ENCODE peak calls at places on chromosomes 16 and 17, in nine cellular contexts. I is left ventricle myocardium superior; T is left cardiac atrium; Y is activated T-cell treated with anti-CD3 and anti-CD28 coated beads, Interleukin-2, amount 50 U/mL, for 4 hours; J is CD8-positive, alpha-beta T cell; L is T-helper 17 cell; O is heart right ventricle; H is gastrocnemius medialis; A is mucosa of descending colon. K is an unnamed sample.

GRCh38 chr17:58679263-58680037 is 12.4 kb downstream of the TEX14 start:
- ATAC-seq in I (peak; percentile 70), T (no peak), Y (no peak), J (no peak), L (no peak), O (no peak), H (no peak), A (peak; percentile 20), K (peak; percentile 79)

GRCh38 chr16:88922114-88922825 is 54.7 kb downstream of the CBFA2T3 start:
- ATAC-seq in I (peak; percentile 76), T (peak; percentile 82), Y (no peak), J (no peak), L (no peak), O (peak; percentile 77), H (peak; percentile 53), A (peak; percentile 65), K (no peak)

GRCh38 chr17:7886227-7887037 is 2.2 kb upstream of the CHD3 start:
- ATAC-seq in I (no peak), T (no peak), Y (peak; percentile 8), J (peak; percentile 13), L (peak; percentile 27), O (no peak), H (no peak), A (peak; percentile 0), K (peak; percentile 21)

GRCh38 chr17:56510554-56511342 is 82.8 kb upstream of the NOG start:
- ATAC-seq in I (no peak), T (no peak), Y (no peak), J (no peak), L (no peak), O (no peak), H (no peak), A (no peak), K (peak; percentile 25)

GRCh38 chr17:36879027-36879426 is 58.2 kb upstream of the LHX1 start:
- ATAC-seq in I (no peak), T (no peak), Y (no peak), J (no peak), L (no peak), O (no peak), H (no peak), A (no peak), K (no peak)

GRCh38 chr17:37774508-37774907 is 29.6 kb upstream of the HNF1B start:
- ATAC-seq in I (no peak), T (no peak), Y (peak; percentile 94), J (peak; percentile 42), L (peak; percentile 68), O (no peak), H (no peak), A (peak; percentile 51), K (peak; percentile 96)

GRCh38 chr16:56948234-56948633 is 13.5 kb upstream of the CETP start:
- ATAC-seq in I (no peak), T (no peak), Y (no peak), J (no peak), L (no peak), O (no peak), H (no peak), A (no peak), K (no peak)

GRCh38 chr17:45332989-45333701 is 16.3 kb upstream of the MAP3K14 start:
- ATAC-seq in I (no peak), T (peak; percentile 73), Y (no peak), J (no peak), L (no peak), O (peak; percentile 35), H (no peak), A (peak; percentile 8), K (peak; percentile 94)

GRCh38 chr17:489758-490329 is 137.2 kb upstream of the RPH3AL start:
- ATAC-seq in I (peak; percentile 43), T (peak; percentile 51), Y (peak; percentile 78), J (peak; percentile 61), L (peak; percentile 88), O (peak; percentile 51), H (peak; percentile 59), A (peak; percentile 76), K (peak; percentile 74)

GRCh38 chr16:27428035-27428785 is 26.2 kb downstream of the IL21R start:
- ATAC-seq in I (no peak), T (no peak), Y (no peak), J (no peak), L (no peak), O (no peak), H (no peak), A (no peak), K (no peak)

GRCh38 chr16:50879873-50880695 is 138.2 kb downstream of the CYLD start:
- ATAC-seq in I (no peak), T (no peak), Y (no peak), J (no peak), L (no peak), O (no peak), H (no peak), A (no peak), K (no peak)

GRCh38 chr16:22353933-22354541 is 20.4 kb downstream of the CDR2 start:
- ATAC-seq in I (no peak), T (no peak), Y (no peak), J (no peak), L (no peak), O (no peak), H (no peak), A (no peak), K (no peak)

GRCh38 chr16:27264151-27264550 is 4.4 kb downstream of the NSMCE1 start:
- ATAC-seq in I (no peak), T (no peak), Y (no peak), J (no peak), L (no peak), O (no peak), H (no peak), A (no peak), K (no peak)

GRCh38 chr17:76000016-76000754 is 470 bp upstream of the CDK3 start:
- ATAC-seq in I (peak; percentile 18), T (no peak), Y (peak; percentile 78), J (peak; percentile 90), L (peak; percentile 68), O (peak; percentile 23), H (no peak), A (peak; percentile 60), K (peak; percentile 49)

GRCh38 chr16:12539185-12539929 is 264.3 kb downstream of the CPPED1 start:
- ATAC-seq in I (no peak), T (no peak), Y (peak; percentile 68), J (no peak), L (peak; percentile 26), O (no peak), H (no peak), A (peak; percentile 85), K (no peak)

GRCh38 chr16:5918553-5919127 is 821.0 kb upstream of the EEF2KMT start:
- ATAC-seq in I (no peak), T (no peak), Y (no peak), J (no peak), L (no peak), O (no peak), H (no peak), A (peak; percentile 88), K (no peak)

GRCh38 chr16:69589434-69590269 is 23.9 kb downstream of the NFAT5 start:
- ATAC-seq in I (no peak), T (no peak), Y (no peak), J (no peak), L (no peak), O (no peak), H (no peak), A (no peak), K (no peak)

GRCh38 chr17:19876524-19877161 is 8.9 kb upstream of the ULK2 start:
- ATAC-seq in I (peak; percentile 90), T (peak; percentile 78), Y (peak; percentile 72), J (peak; percentile 93), L (peak; percentile 95), O (peak; percentile 76), H (no peak), A (peak; percentile 67), K (peak; percentile 50)

GRCh38 chr17:75250009-75250471 is 11.4 kb downstream of the GGA3 start:
- ATAC-seq in I (peak; percentile 72), T (peak; percentile 43), Y (peak; percentile 98), J (peak; percentile 97), L (peak; percentile 89), O (peak; percentile 46), H (peak; percentile 52), A (peak; percentile 68), K (peak; percentile 96)

GRCh38 chr17:15651001-15651582 is 31.6 kb upstream of the FBXW10B start:
- ATAC-seq in I (peak; percentile 4), T (peak; percentile 14), Y (no peak), J (no peak), L (no peak), O (peak; percentile 19), H (peak; percentile 5), A (peak; percentile 25), K (peak; percentile 13)

GRCh38 chr16:85778873-85779272 is 20.5 kb downstream of the EMC8 start:
- ATAC-seq in I (no peak), T (no peak), Y (peak; percentile 95), J (peak; percentile 42), L (no peak), O (no peak), H (no peak), A (no peak), K (peak; percentile 45)

GRCh38 chr17:39054111-39054645 is 87.0 kb upstream of the FBXO47 start:
- ATAC-seq in I (no peak), T (no peak), Y (no peak), J (no peak), L (no peak), O (no peak), H (no peak), A (no peak), K (no peak)

GRCh38 chr17:38921756-38922411 is 3.5 kb upstream of the LASP1NB start:
- ATAC-seq in I (no peak), T (no peak), Y (no peak), J (no peak), L (no peak), O (no peak), H (no peak), A (no peak), K (peak; percentile 72)

GRCh38 chr17:34562387-34562786 is 17.0 kb upstream of the TMEM132E start:
- ATAC-seq in I (no peak), T (no peak), Y (peak; percentile 48), J (peak; percentile 75), L (peak; percentile 50), O (no peak), H (no peak), A (no peak), K (no peak)

GRCh38 chr17:27544350-27545131 is 86.4 kb upstream of the LGALS9 start:
- ATAC-seq in I (no peak), T (no peak), Y (peak; percentile 82), J (peak; percentile 62), L (peak; percentile 87), O (no peak), H (no peak), A (no peak), K (peak; percentile 91)

GRCh38 chr16:79897444-79898146 is 297.1 kb upstream of the MAF start:
- ATAC-seq in I (peak; percentile 72), T (peak; percentile 57), Y (no peak), J (no peak), L (no peak), O (no peak), H (no peak), A (peak; percentile 94), K (no peak)

GRCh38 chr17:56681561-56682266 is 88.2 kb downstream of the NOG start:
- ATAC-seq in I (no peak), T (no peak), Y (peak; percentile 46), J (peak; percentile 34), L (peak; percentile 61), O (no peak), H (no peak), A (no peak), K (no peak)

GRCh38 chr16:12546918-12547607 is 256.6 kb downstream of the CPPED1 start:
- ATAC-seq in I (no peak), T (no peak), Y (no peak), J (no peak), L (peak; percentile 28), O (no peak), H (no peak), A (peak; percentile 27), K (peak; percentile 80)